ENCODE peak calls at places on chromosomes 6 and 20, in five cellular contexts. G, I, X, W and B are unnamed samples.

GRCh38 chr6:112983741-112984221 is 636.7 kb downstream of the RFPL4B start:
- DNase-seq in G (peak; percentile 25), I (no peak), X (no peak), W (peak; percentile 23), B (no peak)

GRCh38 chr6:50791900-50792508 is 26.7 kb upstream of the TFAP2B start:
- DNase-seq in G (peak; percentile 34), I (no peak), X (no peak), W (peak; percentile 51), B (peak; percentile 29)

GRCh38 chr6:7505196-7505699 is 36.2 kb upstream of the DSP start:
- DNase-seq in G (peak; percentile 81), I (peak; percentile 98), X (peak; percentile 20), W (peak; percentile 63), B (no peak)

GRCh38 chr20:47982574-47983360 is 197.5 kb upstream of the SULF2 start:
- DNase-seq in G (no peak), I (no peak), X (no peak), W (no peak), B (no peak)

GRCh38 chr6:1461207-1461606 is 71.8 kb downstream of the FOXF2 start:
- DNase-seq in G (no peak), I (no peak), X (no peak), W (peak; percentile 23), B (no peak)

GRCh38 chr20:40488401-40488800 is 200.6 kb downstream of the MAFB start:
- DNase-seq in G (no peak), I (no peak), X (no peak), W (no peak), B (no peak)

GRCh38 chr6:133259561-133259960 is 18.4 kb downstream of the EYA4 start:
- DNase-seq in G (no peak), I (no peak), X (no peak), W (no peak), B (no peak)

GRCh38 chr6:17505767-17506280 is 94.3 kb upstream of the FAM8A1 start:
- DNase-seq in G (no peak), I (no peak), X (no peak), W (peak; percentile 49), B (no peak)

GRCh38 chr20:19968488-19969073 is 48.6 kb upstream of the NAA20 start:
- DNase-seq in G (no peak), I (no peak), X (no peak), W (no peak), B (no peak)

GRCh38 chr6:109690373-109690739 is 646 bp downstream of the AK9 start:
- DNase-seq in G (peak; percentile 4), I (no peak), X (no peak), W (no peak), B (peak; percentile 55)

GRCh38 chr20:45041464-45042337 is 59.2 kb downstream of the KCNS1 start:
- DNase-seq in G (peak; percentile 16), I (peak; percentile 66), X (peak; percentile 48), W (peak; percentile 69), B (no peak)

GRCh38 chr6:159871911-159872310 is 18.9 kb upstream of the MAS1 start:
- DNase-seq in G (no peak), I (no peak), X (no peak), W (peak; percentile 4), B (no peak)

GRCh38 chr20:16922834-16923233 is 174.7 kb downstream of the OTOR start:
- DNase-seq in G (peak; percentile 47), I (no peak), X (peak; percentile 63), W (peak; percentile 63), B (no peak)

GRCh38 chr6:159817951-159818739 is 18.1 kb downstream of the PNLDC1 start:
- DNase-seq in G (no peak), I (no peak), X (no peak), W (no peak), B (no peak)

GRCh38 chr6:37103169-37104039 is 66.5 kb upstream of the PIM1 start:
- DNase-seq in G (peak; percentile 56), I (no peak), X (no peak), W (peak; percentile 42), B (peak; percentile 55)

GRCh38 chr6:83958250-83958685 is 75.3 kb upstream of the MRAP2 start:
- DNase-seq in G (no peak), I (no peak), X (peak; percentile 62), W (no peak), B (no peak)

GRCh38 chr20:46985671-46986070 is 91.0 kb downstream of the EYA2 start:
- DNase-seq in G (no peak), I (no peak), X (no peak), W (no peak), B (no peak)

GRCh38 chr20:40080059-40080652 is 608.9 kb downstream of the MAFB start:
- DNase-seq in G (no peak), I (no peak), X (no peak), W (no peak), B (no peak)

GRCh38 chr6:169395080-169395805 is 141.6 kb upstream of the THBS2 start:
- DNase-seq in G (no peak), I (no peak), X (no peak), W (no peak), B (no peak)

GRCh38 chr6:21264288-21264818 is 329.2 kb upstream of the SOX4 start:
- DNase-seq in G (no peak), I (no peak), X (no peak), W (no peak), B (no peak)

GRCh38 chr6:143125455-143125854 is 64.8 kb downstream of the AIG1 start:
- DNase-seq in G (no peak), I (no peak), X (no peak), W (no peak), B (peak; percentile 9)

GRCh38 chr20:25064561-25064960 is 6.6 kb upstream of the ACSS1 start:
- DNase-seq in G (no peak), I (no peak), X (no peak), W (no peak), B (no peak)

GRCh38 chr6:43927525-43928210 is 157.7 kb downstream of the VEGFA start:
- DNase-seq in G (no peak), I (no peak), X (no peak), W (no peak), B (no peak)

GRCh38 chr6:140436023-140436811 is 1061.8 kb upstream of the CITED2 start:
- DNase-seq in G (no peak), I (no peak), X (no peak), W (peak; percentile 73), B (no peak)

GRCh38 chr6:28978137-28978491 is 27.0 kb downstream of the ZNF311 start:
- DNase-seq in G (no peak), I (no peak), X (no peak), W (no peak), B (no peak)

GRCh38 chr20:15047100-15047499 is 709.7 kb upstream of the FLRT3 start:
- DNase-seq in G (no peak), I (no peak), X (no peak), W (no peak), B (no peak)

GRCh38 chr20:34703573-34704176 is 469 bp upstream of the TP53INP2 start:
- DNase-seq in G (no peak), I (no peak), X (no peak), W (peak; percentile 37), B (no peak)
- TF ChIP-seq CTCF in G (no peak), I (no peak), X (no peak), W (no peak), B (no peak)

GRCh38 chr20:50153153-50153499 is 397 bp downstream of the PEDS1 start:
- DNase-seq in G (no peak), I (no peak), X (no peak), W (no peak), B (peak; percentile 53)

GRCh38 chr20:50153500-50154377 is at the start of gene PEDS1:
- DNase-seq in G (peak; percentile 87), I (peak; percentile 66), X (peak; percentile 63), W (peak; percentile 92), B (peak; percentile 99)

GRCh38 chr20:50151034-50151743 is 2.3 kb downstream of the PEDS1 start:
- DNase-seq in G (no peak), I (no peak), X (no peak), W (no peak), B (no peak)

GRCh38 chr20:50149481-50150254 is 3.9 kb downstream of the PEDS1 start:
- DNase-seq in G (no peak), I (no peak), X (no peak), W (no peak), B (no peak)

GRCh38 chr20:50152394-50153152 is 950 bp downstream of the PEDS1 start:
- DNase-seq in G (no peak), I (no peak), X (no peak), W (no peak), B (no peak)
- TF ChIP-seq CTCF in G (no peak), I (peak; percentile 1), X (no peak), W (no peak), B (no peak)

DNA sequence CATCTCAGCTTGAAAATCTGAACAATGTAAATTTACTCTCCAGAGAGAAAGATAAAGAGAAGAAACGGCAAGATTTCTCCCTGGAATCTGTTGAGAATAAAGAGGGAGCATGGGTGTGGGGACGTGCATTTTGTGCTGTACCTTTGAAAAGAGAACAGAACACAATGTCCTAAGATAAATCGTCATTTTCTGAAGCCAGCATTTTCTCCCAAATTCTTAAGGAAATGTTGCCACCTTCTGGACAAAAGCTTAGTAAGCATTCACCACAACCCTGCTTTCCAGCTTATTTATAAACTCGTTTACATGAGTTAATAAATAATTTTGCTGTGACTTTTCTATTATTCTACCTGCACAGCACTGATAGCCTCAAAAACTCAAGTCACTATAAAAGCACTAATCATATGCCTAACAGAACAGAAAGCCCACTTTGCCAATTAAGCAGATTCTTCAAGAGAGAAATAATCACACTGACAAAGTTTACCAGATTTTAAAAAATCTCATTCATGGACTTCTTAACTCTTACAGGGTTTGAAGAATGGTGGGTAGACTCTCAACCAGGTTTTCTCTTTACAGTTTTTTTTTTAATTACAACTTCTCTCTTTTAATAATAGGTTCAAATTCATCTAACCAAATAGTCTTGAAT is 155.8 kb downstream of the MBOAT1 start:
- DNase-seq in G (peak; percentile 47), I (peak; percentile 52), X (peak; percentile 16), W (peak; percentile 78), B (peak; percentile 51)
- TF ChIP-seq CTCF in G (peak; percentile 60), I (peak; percentile 48), X (peak; percentile 37), W (peak; percentile 63), B (peak; percentile 56)

GRCh38 chr6:115842338-115842737 is 218.4 kb downstream of the FRK start:
- DNase-seq in G (no peak), I (no peak), X (no peak), W (no peak), B (no peak)

GRCh38 chr6:115843945-115844344 is 216.7 kb downstream of the FRK start:
- DNase-seq in G (no peak), I (no peak), X (no peak), W (no peak), B (no peak)

GRCh38 chr6:115838763-115839401 is 221.8 kb downstream of the FRK start:
- DNase-seq in G (peak; percentile 48), I (peak; percentile 55), X (peak; percentile 26), W (peak; percentile 38), B (peak; percentile 59)
- TF ChIP-seq CTCF in G (peak; percentile 26), I (peak; percentile 67), X (peak; percentile 62), W (peak; percentile 46), B (peak; percentile 54)

DNA sequence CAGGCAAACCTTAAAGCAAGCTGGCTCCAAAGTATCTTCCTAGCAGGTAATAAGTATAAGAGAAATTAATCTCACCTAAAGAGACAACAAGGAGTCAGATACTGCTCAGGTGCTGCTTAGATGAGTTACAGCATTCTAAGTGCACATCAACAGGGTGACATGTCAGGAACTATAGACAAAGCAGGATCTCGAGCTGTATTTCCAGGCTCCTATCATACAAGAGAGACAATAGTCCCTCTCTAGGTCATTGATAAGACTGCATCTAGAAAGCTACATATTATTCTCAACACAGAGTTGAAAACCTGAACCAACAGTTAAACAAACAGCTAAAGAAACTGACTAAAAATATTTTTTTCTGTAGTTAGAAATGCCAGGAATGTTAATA is 3.9 kb downstream of the PTPRK start:
- DNase-seq in G (peak; percentile 52), I (no peak), X (no peak), W (peak; percentile 40), B (no peak)
- TF ChIP-seq CTCF in G (no peak), I (no peak), X (no peak), W (peak; percentile 30), B (no peak)